ENCODE peak calls at places on chromosomes 5 and 9, in four cellular contexts. Y is uterus, J is adrenal gland, M is fibroblast of lung. I is an unnamed sample.

GRCh38 chr5:65020492-65020891 is 251.8 kb downstream of the CWC27 start:
- DNase-seq in Y (no peak), J (no peak), M (no peak), I (peak; percentile 50)

GRCh38 chr5:88660947-88661869 is 221.8 kb downstream of the MEF2C start:
- DNase-seq in Y (peak; percentile 38), J (peak; percentile 98), M (peak; percentile 71), I (peak; percentile 94)

GRCh38 chr9:97980479-97980803 is 2.7 kb upstream of the ANP32B start:
- DNase-seq in Y (peak; percentile 79), M (peak; percentile 69), J (no peak), I (peak; percentile 43)

GRCh38 chr9:97470076-97470475 is 31.4 kb upstream of the TMOD1 start:
- DNase-seq in M (no peak), J (peak; percentile 59), Y (no peak), I (no peak)

GRCh38 chr9:89440548-89440947 is 57.4 kb downstream of the SEMA4D start:
- DNase-seq in J (peak; percentile 67), Y (no peak), M (no peak), I (no peak)

GRCh38 chr9:89177021-89177400 is 1.6 kb downstream of the SHC3 start:
- DNase-seq in M (peak; percentile 74), Y (no peak), J (no peak), I (no peak)

GRCh38 chr5:120326651-120327050 is 137.4 kb upstream of the PRR16 start:
- DNase-seq in J (no peak), M (peak; percentile 54), Y (no peak), I (no peak)

GRCh38 chr9:133759146-133759900 is 21.2 kb upstream of the SARDH start:
- DNase-seq in Y (peak; percentile 69), M (peak; percentile 59), J (peak; percentile 62), I (peak; percentile 32)

GRCh38 chr5:3384531-3384930 is 211.1 kb upstream of the IRX1 start:
- DNase-seq in Y (no peak), J (peak; percentile 20), M (no peak), I (no peak)

GRCh38 chr5:34062419-34062818 is 19.4 kb upstream of the C1QTNF3 start:
- DNase-seq in Y (no peak), M (no peak), J (no peak), I (no peak)

GRCh38 chr5:107072440-107072839 is 598.3 kb downstream of the EFNA5 start:
- DNase-seq in M (peak; percentile 7), J (no peak), Y (no peak), I (no peak)

GRCh38 chr9:134971196-134971595 is 53.5 kb upstream of the FCN1 start:
- DNase-seq in Y (no peak), J (no peak), M (no peak), I (no peak)

GRCh38 chr5:165573445-165573844 is 2068.0 kb downstream of the MAT2B start:
- DNase-seq in Y (no peak), M (peak; percentile 16), J (no peak), I (no peak)

GRCh38 chr5:111892949-111893348 is 136.0 kb upstream of the NREP start:
- DNase-seq in Y (no peak), M (peak; percentile 10), J (no peak), I (no peak)

GRCh38 chr5:141261238-141261546 is 16.0 kb downstream of the PCDHB15 start:
- DNase-seq in Y (no peak), M (no peak), J (no peak), I (no peak)

GRCh38 chr9:134936762-134937555 is 19.2 kb upstream of the FCN1 start:
- DNase-seq in Y (no peak), J (no peak), M (no peak), I (no peak)

GRCh38 chr9:86324901-86325300 is 29.3 kb downstream of the TUT7 start:
- DNase-seq in M (peak; percentile 51), J (no peak), Y (no peak), I (no peak)

GRCh38 chr5:83711982-83712601 is 8.6 kb downstream of the HAPLN1 start:
- DNase-seq in Y (no peak), M (peak; percentile 54), J (peak; percentile 62), I (peak; percentile 66)

GRCh38 chr5:17222679-17223078 is 5.2 kb downstream of the BASP1 start:
- DNase-seq in J (no peak), Y (no peak), M (no peak), I (peak; percentile 34)

GRCh38 chr5:134462047-134462575 is 50.4 kb upstream of the CDKN2AIPNL start:
- DNase-seq in M (no peak), J (no peak), Y (no peak), I (no peak)

GRCh38 chr9:99057665-99058625 is 47.0 kb upstream of the TGFBR1 start:
- DNase-seq in J (peak; percentile 63), Y (no peak), M (peak; percentile 58), I (peak; percentile 86)

GRCh38 chr9:97425336-97425991 is 13.6 kb downstream of the TDRD7 start:
- DNase-seq in Y (no peak), J (no peak), M (no peak), I (no peak)

GRCh38 chr5:176780951-176781350 is 29.4 kb upstream of the UNC5A start:
- DNase-seq in Y (no peak), J (peak; percentile 51), M (no peak), I (no peak)

GRCh38 chr9:22413884-22414283 is 32.7 kb upstream of the DMRTA1 start:
- DNase-seq in M (no peak), Y (no peak), J (no peak), I (no peak)

GRCh38 chr5:123425444-123425843 is 2.2 kb upstream of the CEP120 start:
- DNase-seq in J (no peak), M (no peak), Y (no peak), I (no peak)

GRCh38 chr5:32138839-32139493 is 35.2 kb downstream of the GOLPH3 start:
- DNase-seq in M (no peak), J (no peak), Y (no peak), I (peak; percentile 18)

GRCh38 chr5:34014614-34015013 is 6.8 kb upstream of the AMACR start:
- DNase-seq in M (no peak), Y (no peak), J (no peak), I (no peak)

GRCh38 chr9:130327070-130327780 is 61.7 kb downstream of the HMCN2 start:
- DNase-seq in M (no peak), Y (no peak), J (no peak), I (no peak)

GRCh38 chr5:113371788-113372196 is 63.0 kb downstream of the TSSK1B start:
- DNase-seq in M (no peak), J (no peak), Y (no peak), I (peak; percentile 64)

GRCh38 chr5:140039561-140039960 is 3.5 kb downstream of the NRG2 start:
- DNase-seq in M (no peak), J (peak; percentile 73), Y (no peak), I (no peak)
- H3K4me1 ChIP-seq in M (no peaks in the 10 kb centered on the region), J (peaks cover 28% of the 10 kb centered on the region), Y (no peaks in the 10 kb centered on the region), I (peaks cover 61% of the 10 kb centered on the region)

GRCh38 chr9:128805661-128806060 is 12.6 kb upstream of the ENDOG start:
- DNase-seq in J (no peak), M (no peak), Y (no peak), I (no peak)
- H3K36me3 ChIP-seq in J (peaks cover 73% of the 10 kb centered on the region), M (peaks cover 22% of the 10 kb centered on the region), Y (no peaks in the 10 kb centered on the region), I (peaks cover 35% of the 10 kb centered on the region)

GRCh38 chr9:12162101-12162500 is 531.1 kb upstream of the TYRP1 start:
- DNase-seq in M (no peak), J (no peak), Y (no peak), I (no peak)

GRCh38 chr9:12166511-12166910 is 526.7 kb upstream of the TYRP1 start:
- DNase-seq in J (no peak), M (no peak), Y (no peak), I (no peak)

DNA sequence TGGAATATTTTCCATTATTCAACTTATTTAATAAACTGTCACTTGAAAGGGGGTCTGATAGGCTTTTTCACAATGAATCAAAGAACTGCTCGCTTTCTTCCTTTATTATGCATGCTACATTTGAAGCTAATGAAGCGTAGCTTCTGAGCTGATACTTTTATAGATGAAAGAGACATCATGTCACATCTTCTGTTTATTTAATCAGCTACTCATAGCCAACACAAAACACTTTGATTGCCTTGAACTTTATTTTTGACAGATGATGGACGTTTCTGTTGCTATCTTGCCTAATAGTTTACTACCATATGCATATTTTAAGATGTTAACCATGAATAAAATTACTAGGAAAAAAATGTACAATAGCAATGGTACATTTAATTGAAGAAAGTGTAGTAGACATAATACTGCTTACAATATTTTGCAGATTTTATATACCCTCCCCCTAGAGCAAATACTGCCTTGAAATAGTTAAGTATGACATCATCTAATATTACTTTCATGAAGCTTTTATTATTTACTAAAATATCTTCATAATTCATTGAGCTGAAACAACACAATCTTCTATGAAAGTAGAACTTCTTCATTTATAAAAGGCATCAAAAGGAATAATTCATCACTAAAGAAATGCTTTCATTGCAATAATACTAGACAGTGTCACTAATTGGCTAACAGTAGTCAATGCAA is 529.3 kb upstream of the TYRP1 start:
- DNase-seq in M (no peak), J (no peak), Y (no peak), I (no peak)
- H3K4me1 ChIP-seq in M (no peaks in the 10 kb centered on the region), J (no peaks in the 10 kb centered on the region), Y (no peaks in the 10 kb centered on the region), I (peaks cover 8% of the 10 kb centered on the region)

GRCh38 chr5:6754766-6755165 is 41.5 kb downstream of the TENT4A start:
- DNase-seq in Y (no peak), M (no peak), J (no peak), I (no peak)

GRCh38 chr5:6750951-6751685 is 37.9 kb downstream of the TENT4A start:
- DNase-seq in J (no peak), M (no peak), Y (no peak), I (no peak)

GRCh38 chr5:6752236-6752635 is 39.0 kb downstream of the TENT4A start:
- DNase-seq in M (no peak), Y (no peak), J (no peak), I (no peak)

GRCh38 chr5:6753851-6754250 is 40.6 kb downstream of the TENT4A start:
- DNase-seq in Y (no peak), M (no peak), J (no peak), I (no peak)

DNA sequence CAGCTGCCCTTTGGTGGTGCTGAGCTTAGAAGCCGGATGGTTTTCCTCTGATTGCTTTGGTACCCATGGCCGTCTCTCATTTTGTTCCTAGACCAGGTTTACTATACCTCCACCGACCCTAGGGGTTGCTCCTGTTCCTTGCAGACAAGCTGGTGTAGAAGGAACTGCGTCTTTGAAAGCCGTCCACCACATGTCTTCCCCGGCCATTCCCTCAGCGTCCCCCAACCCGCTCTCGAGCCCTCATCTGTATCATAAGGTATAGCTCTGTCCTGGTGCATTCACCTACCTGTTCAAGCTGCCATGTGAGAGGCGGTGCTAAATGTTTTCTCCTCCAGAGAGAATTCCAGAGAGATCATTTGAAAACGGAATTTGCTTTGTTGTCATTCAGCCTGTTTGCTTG is 39.5 kb downstream of the TENT4A start:
- DNase-seq in M (no peak), Y (no peak), J (no peak), I (no peak)
- H3K36me3 ChIP-seq in M (peaks cover 34% of the 10 kb centered on the region), Y (no peaks in the 10 kb centered on the region), J (peaks cover 81% of the 10 kb centered on the region), I (peaks cover 51% of the 10 kb centered on the region)

GRCh38 chr9:3332802-3333201 is 193.0 kb downstream of the RFX3 start:
- DNase-seq in J (no peak), Y (no peak), M (no peak), I (peak; percentile 39)
- H3K4me1 ChIP-seq in J (no peaks in the 10 kb centered on the region), Y (no peaks in the 10 kb centered on the region), M (peaks cover 7% of the 10 kb centered on the region), I (peaks cover 32% of the 10 kb centered on the region)

GRCh38 chr9:104808030-104808614 is 44.2 kb downstream of the NIPSNAP3B start:
- DNase-seq in J (no peak), Y (peak; percentile 23), M (peak; percentile 34), I (peak; percentile 56)
- H3K36me3 ChIP-seq in J (peaks cover 90% of the 10 kb centered on the region), Y (no peaks in the 10 kb centered on the region), M (peaks cover 7% of the 10 kb centered on the region), I (peaks cover 49% of the 10 kb centered on the region)

I was measured in cardiac muscle cell.